ENCODE peak calls at places on chromosome 11, in six cellular contexts. A is neural progenitor cell, P is NB4, Z is heart right ventricle, S is endothelial cell of umbilical vein, F is foreskin fibroblast. I is an unnamed sample.

GRCh38 chr11:2673871-2674471 is 25.8 kb downstream of the KCNQ1OT1 start:
- DNase-seq in A (no peak), P (no peak), Z (no peak), S (no peak), F (no peak), I (peak; percentile 13)

GRCh38 chr11:60992842-60993409 is 21.4 kb downstream of the CD6 start:
- DNase-seq in A (no peak), P (no peak), Z (no peak), S (no peak), F (no peak), I (no peak)

GRCh38 chr11:2664331-2664730 is 35.5 kb downstream of the KCNQ1OT1 start:
- DNase-seq in A (no peak), P (no peak), Z (no peak), S (no peak), F (no peak), I (no peak)

GRCh38 chr11:119473901-119474681 is 51.1 kb upstream of the THY1 start:
- DNase-seq in A (no peak), P (no peak), Z (no peak), S (no peak), F (no peak), I (no peak)

GRCh38 chr11:123033895-123034294 is 28.0 kb downstream of the HSPA8 start:
- DNase-seq in A (peak; percentile 23), P (no peak), Z (no peak), S (peak; percentile 32), F (no peak), I (no peak)

GRCh38 chr11:73295259-73295995 is 12.6 kb upstream of the ARHGEF17 start:
- DNase-seq in A (peak; percentile 88), P (peak; percentile 85), Z (peak; percentile 73), S (peak; percentile 77), F (peak; percentile 83), I (peak; percentile 61)

GRCh38 chr11:101091781-101092180 is 37.8 kb downstream of the PGR start:
- DNase-seq in A (no peak), P (no peak), Z (no peak), S (no peak), F (no peak), I (no peak)

GRCh38 chr11:64535811-64536210 is 55.2 kb upstream of the SLC22A12 start:
- DNase-seq in A (no peak), P (no peak), Z (no peak), S (no peak), F (no peak), I (peak; percentile 20)

GRCh38 chr11:3026803-3027202 is 30.4 kb downstream of the CARS1 start:
- DNase-seq in A (no peak), P (no peak), Z (no peak), S (no peak), F (no peak), I (no peak)

GRCh38 chr11:72228229-72228843 is 3.8 kb downstream of the INPPL1 start:
- DNase-seq in A (no peak), P (no peak), Z (peak; percentile 5), S (no peak), F (no peak), I (no peak)
- TF ChIP-seq CTCF in A (peak; percentile 8), P (no peak), Z (peak; percentile 11), S (no peak), F (no peak), I (no peak)

GRCh38 chr11:128467610-128468041 is 119.7 kb downstream of the ETS1 start:
- DNase-seq in A (no peak), P (no peak), Z (peak; percentile 38), S (no peak), F (peak; percentile 98), I (peak; percentile 85)
- TF ChIP-seq CTCF in A (no peak), P (no peak), Z (no peak), S (no peak), F (peak; percentile 24), I (no peak)

DNA sequence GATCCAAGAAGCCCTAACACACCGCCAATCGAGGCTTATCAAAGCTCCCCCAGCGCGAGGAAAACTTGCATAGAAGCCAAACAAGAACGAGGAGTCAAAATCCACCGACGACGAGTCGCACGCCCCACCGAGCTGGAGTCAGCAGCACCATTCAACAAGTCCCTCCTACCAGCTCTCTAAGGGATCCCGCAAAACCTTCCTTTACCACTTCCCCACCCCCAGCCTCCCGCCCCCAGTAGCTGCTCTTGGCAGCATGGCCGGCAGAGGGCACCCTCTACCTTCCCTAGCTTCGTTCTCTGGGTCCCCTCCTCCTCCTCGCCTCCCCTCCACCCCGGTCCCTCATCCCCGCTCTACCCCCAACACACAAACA is 1.4 kb downstream of the BDNF start:
- DNase-seq in A (peak; percentile 95), P (peak; percentile 81), Z (peak; percentile 77), S (peak; percentile 91), F (peak; percentile 82), I (peak; percentile 63)
- TF ChIP-seq CTCF in A (peak; percentile 92), P (peak; percentile 57), Z (peak; percentile 84), S (peak; percentile 44), F (peak; percentile 60), I (peak; percentile 37)

GRCh38 chr11:84757711-84758110 is 869.4 kb downstream of the DLG2 start:
- DNase-seq in A (no peak), P (no peak), Z (no peak), S (no peak), F (no peak), I (no peak)
- TF ChIP-seq CTCF in A (no peak), P (no peak), Z (no peak), S (no peak), F (no peak), I (no peak)

GRCh38 chr11:107799245-107799859 is 59.2 kb downstream of the SLC35F2 start:
- DNase-seq in A (peak; percentile 68), P (peak; percentile 71), Z (peak; percentile 67), S (peak; percentile 65), F (peak; percentile 32), I (peak; percentile 82)
- TF ChIP-seq CTCF in A (peak; percentile 94), P (peak; percentile 94), Z (peak; percentile 88), S (peak; percentile 86), F (peak; percentile 90), I (peak; percentile 74)